ENCODE peak calls at places on chromosomes 16 and 17, in seven cellular contexts. One of them, this sample, is unnamed.

GRCh38 chr17:32546031-32546444 is 59.2 kb downstream of the CDK5R1 start:
- DNase-seq in hepatocyte: no peak
- DNase-seq in fibroblast of lung: peak; percentile 7
- DNase-seq in IMR-90: no peak
- DNase-seq in astrocyte of the spinal cord: no peak
- DNase-seq in choroid plexus epithelial cell: no peak
- DNase-seq in body of pancreas: no peak
- DNase-seq in this sample: no peak

GRCh38 chr16:9102379-9102778 is 10.9 kb downstream of the HAPSTR1 start:
- DNase-seq in hepatocyte: no peak
- DNase-seq in fibroblast of lung: peak; percentile 94
- DNase-seq in IMR-90: peak; percentile 97
- DNase-seq in astrocyte of the spinal cord: peak; percentile 71
- DNase-seq in choroid plexus epithelial cell: peak; percentile 90
- DNase-seq in body of pancreas: no peak
- DNase-seq in this sample: peak; percentile 80

GRCh38 chr16:81837312-81837748 is 58.2 kb downstream of the PLCG2 start:
- DNase-seq in hepatocyte: no peak
- DNase-seq in fibroblast of lung: no peak
- DNase-seq in IMR-90: no peak
- DNase-seq in astrocyte of the spinal cord: no peak
- DNase-seq in choroid plexus epithelial cell: no peak
- DNase-seq in body of pancreas: no peak
- DNase-seq in this sample: no peak

GRCh38 chr17:63279498-63280230 is 166.4 kb downstream of the CYB561 start:
- DNase-seq in hepatocyte: no peak
- DNase-seq in fibroblast of lung: peak; percentile 81
- DNase-seq in IMR-90: peak; percentile 87
- DNase-seq in astrocyte of the spinal cord: peak; percentile 68
- DNase-seq in choroid plexus epithelial cell: peak; percentile 39
- DNase-seq in body of pancreas: no peak
- DNase-seq in this sample: peak; percentile 54

GRCh38 chr17:601462-602303 is 113.0 kb downstream of the VPS53 start:
- DNase-seq in hepatocyte: peak; percentile 64
- DNase-seq in fibroblast of lung: peak; percentile 80
- DNase-seq in IMR-90: peak; percentile 87
- DNase-seq in astrocyte of the spinal cord: no peak
- DNase-seq in choroid plexus epithelial cell: peak; percentile 73
- DNase-seq in body of pancreas: no peak
- DNase-seq in this sample: peak; percentile 79

GRCh38 chr17:64066709-64067108 is 46.3 kb upstream of the ICAM2 start:
- DNase-seq in hepatocyte: no peak
- DNase-seq in fibroblast of lung: no peak
- DNase-seq in IMR-90: no peak
- DNase-seq in astrocyte of the spinal cord: no peak
- DNase-seq in choroid plexus epithelial cell: no peak
- DNase-seq in body of pancreas: no peak
- DNase-seq in this sample: no peak

GRCh38 chr17:19724501-19725420 is 8.4 kb upstream of the SLC47A2 start:
- DNase-seq in hepatocyte: no peak
- DNase-seq in fibroblast of lung: peak; percentile 9
- DNase-seq in IMR-90: no peak
- DNase-seq in astrocyte of the spinal cord: no peak
- DNase-seq in choroid plexus epithelial cell: no peak
- DNase-seq in body of pancreas: peak; percentile 48
- DNase-seq in this sample: no peak

GRCh38 chr16:49630783-49631182 is 225.1 kb downstream of the ZNF423 start:
- DNase-seq in hepatocyte: no peak
- DNase-seq in fibroblast of lung: no peak
- DNase-seq in IMR-90: no peak
- DNase-seq in astrocyte of the spinal cord: no peak
- DNase-seq in choroid plexus epithelial cell: no peak
- DNase-seq in body of pancreas: no peak
- DNase-seq in this sample: no peak

GRCh38 chr17:31299624-31300023 is 2.6 kb upstream of the OMG start:
- DNase-seq in hepatocyte: no peak
- DNase-seq in fibroblast of lung: no peak
- DNase-seq in IMR-90: no peak
- DNase-seq in astrocyte of the spinal cord: no peak
- DNase-seq in choroid plexus epithelial cell: no peak
- DNase-seq in body of pancreas: no peak
- DNase-seq in this sample: no peak

GRCh38 chr17:65533056-65533745 is 28.2 kb downstream of the AXIN2 start:
- DNase-seq in hepatocyte: no peak
- DNase-seq in fibroblast of lung: no peak
- DNase-seq in IMR-90: no peak
- DNase-seq in astrocyte of the spinal cord: no peak
- DNase-seq in choroid plexus epithelial cell: no peak
- DNase-seq in body of pancreas: no peak
- DNase-seq in this sample: no peak

GRCh38 chr16:1932050-1933028 is 10.7 kb downstream of the MSRB1 start:
- DNase-seq in hepatocyte: peak; percentile 61
- DNase-seq in fibroblast of lung: peak; percentile 23
- DNase-seq in IMR-90: no peak
- DNase-seq in astrocyte of the spinal cord: no peak
- DNase-seq in choroid plexus epithelial cell: peak; percentile 30
- DNase-seq in body of pancreas: peak; percentile 75
- DNase-seq in this sample: peak; percentile 14

DNA sequence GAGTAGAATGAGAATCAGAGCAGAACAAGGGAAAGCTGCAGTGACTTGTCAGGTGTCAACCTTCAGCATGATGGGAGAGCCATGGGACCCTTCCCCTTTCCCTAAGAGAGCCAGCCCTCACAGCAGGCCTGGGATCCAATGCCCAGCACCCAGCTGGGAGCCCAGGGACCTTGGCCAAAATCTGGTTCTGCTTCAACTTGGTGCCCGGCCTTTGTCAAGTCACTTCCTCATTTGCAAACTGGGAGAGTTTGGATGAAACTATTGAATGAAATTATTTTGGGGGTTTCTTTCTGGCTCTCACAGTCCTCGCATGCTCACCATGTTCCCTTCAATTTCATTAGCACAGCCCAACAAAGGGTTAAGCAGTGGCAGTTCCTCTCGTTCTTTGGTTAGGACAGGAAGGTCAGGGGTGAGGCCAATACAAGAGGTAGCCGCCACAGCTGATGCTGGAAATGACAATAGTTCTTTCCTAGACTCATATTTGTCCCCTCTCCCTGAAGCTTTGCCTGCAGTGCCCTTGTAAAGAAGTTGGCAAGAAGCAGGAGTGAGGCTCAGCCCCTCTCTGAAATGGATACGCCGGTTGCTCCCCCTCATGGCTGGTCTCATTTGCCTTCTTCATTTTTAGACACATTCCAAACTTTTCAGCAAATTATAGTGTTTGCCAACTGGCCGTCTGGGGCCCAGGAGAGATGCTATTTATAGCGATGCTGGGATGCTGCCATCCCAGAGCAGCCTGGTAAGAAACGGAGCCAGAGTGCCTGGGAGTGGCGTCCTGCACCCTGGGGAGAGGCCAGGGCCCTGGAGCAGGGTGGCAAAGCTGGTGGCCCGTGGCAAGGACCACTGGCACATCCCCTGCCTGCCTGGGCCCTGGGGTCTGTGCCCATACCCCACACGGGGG is 34.5 kb upstream of the MEOX1 start:
- DNase-seq in hepatocyte: no peak
- DNase-seq in fibroblast of lung: peak; percentile 49
- DNase-seq in IMR-90: peak; percentile 20
- DNase-seq in astrocyte of the spinal cord: no peak
- DNase-seq in choroid plexus epithelial cell: no peak
- DNase-seq in body of pancreas: no peak
- DNase-seq in this sample: peak; percentile 55
- TF ChIP-seq CTCF in hepatocyte: peak; percentile 8
- TF ChIP-seq CTCF in fibroblast of lung: no peak
- TF ChIP-seq CTCF in IMR-90: no peak
- TF ChIP-seq CTCF in astrocyte of the spinal cord: no peak
- TF ChIP-seq CTCF in choroid plexus epithelial cell: peak; percentile 4
- TF ChIP-seq CTCF in body of pancreas: no peak
- TF ChIP-seq CTCF in this sample: no peak

GRCh38 chr17:79006794-79007503 is 2.6 kb downstream of the CANT1 start:
- DNase-seq in hepatocyte: no peak
- DNase-seq in fibroblast of lung: no peak
- DNase-seq in IMR-90: no peak
- DNase-seq in astrocyte of the spinal cord: no peak
- DNase-seq in choroid plexus epithelial cell: no peak
- DNase-seq in body of pancreas: no peak
- DNase-seq in this sample: no peak

GRCh38 chr17:79006001-79006400 is 3.6 kb downstream of the CANT1 start:
- DNase-seq in hepatocyte: no peak
- DNase-seq in fibroblast of lung: no peak
- DNase-seq in IMR-90: no peak
- DNase-seq in astrocyte of the spinal cord: no peak
- DNase-seq in choroid plexus epithelial cell: no peak
- DNase-seq in body of pancreas: no peak
- DNase-seq in this sample: no peak

GRCh38 chr17:79008666-79009387 is 737 bp downstream of the CANT1 start:
- DNase-seq in hepatocyte: peak; percentile 4
- DNase-seq in fibroblast of lung: no peak
- DNase-seq in IMR-90: no peak
- DNase-seq in astrocyte of the spinal cord: no peak
- DNase-seq in choroid plexus epithelial cell: no peak
- DNase-seq in body of pancreas: no peak
- DNase-seq in this sample: no peak

GRCh38 chr17:79009397-79010303 is at the start of gene CANT1:
- DNase-seq in hepatocyte: peak; percentile 93
- DNase-seq in fibroblast of lung: peak; percentile 76
- DNase-seq in IMR-90: peak; percentile 77
- DNase-seq in astrocyte of the spinal cord: peak; percentile 85
- DNase-seq in choroid plexus epithelial cell: peak; percentile 87
- DNase-seq in body of pancreas: peak; percentile 84
- DNase-seq in this sample: peak; percentile 87

DNA sequence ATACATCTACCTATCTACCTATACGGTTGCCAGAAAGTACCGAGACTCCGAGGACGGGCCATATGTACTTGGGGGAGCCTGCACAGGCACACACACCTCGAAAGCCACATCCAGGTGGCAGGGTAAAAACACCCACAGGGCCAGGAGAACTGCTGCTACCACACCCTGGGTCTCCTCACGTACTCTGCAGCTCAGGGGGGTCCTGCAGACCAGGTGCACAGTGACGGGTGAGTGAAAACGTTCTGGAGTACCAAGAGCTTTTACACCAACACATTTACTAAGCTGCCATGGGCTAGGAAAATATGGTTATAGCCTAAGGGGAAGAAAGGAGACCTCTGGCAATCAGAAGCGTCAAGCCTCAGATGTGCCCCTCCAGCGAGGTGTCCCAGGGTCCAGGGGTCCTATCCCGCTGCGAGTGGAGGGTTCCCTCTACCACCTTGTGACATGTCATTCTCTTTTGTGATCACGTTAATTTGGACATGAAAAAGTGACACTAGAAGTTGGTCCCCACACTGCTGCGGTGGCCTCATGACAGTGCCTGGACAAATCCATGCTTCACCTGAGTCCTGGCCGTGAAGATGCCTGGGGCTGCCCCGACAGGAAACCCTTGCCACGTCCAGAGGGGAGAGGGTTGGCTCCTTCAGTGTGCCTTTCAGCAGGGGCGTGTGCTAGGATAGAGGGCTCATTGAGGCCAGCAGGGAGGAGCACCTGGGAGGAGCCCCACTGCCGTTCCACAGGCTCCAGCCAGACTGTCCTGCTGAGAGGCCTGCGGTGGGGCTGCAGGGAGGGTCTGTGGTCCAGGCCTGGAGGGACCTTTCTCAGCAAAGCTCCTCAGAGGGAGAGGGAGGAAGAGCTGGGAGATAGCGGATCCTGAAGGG is 1.8 kb downstream of the CANT1 start:
- DNase-seq in hepatocyte: peak; percentile 3
- DNase-seq in fibroblast of lung: no peak
- DNase-seq in IMR-90: no peak
- DNase-seq in astrocyte of the spinal cord: no peak
- DNase-seq in choroid plexus epithelial cell: no peak
- DNase-seq in body of pancreas: no peak
- DNase-seq in this sample: no peak
- H3K4me3 ChIP-seq in hepatocyte: no peak overlapping the region
- H3K4me3 ChIP-seq in fibroblast of lung: no peak overlapping the region
- H3K4me3 ChIP-seq in IMR-90: no peak overlapping the region
- H3K4me3 ChIP-seq in astrocyte of the spinal cord: no peak overlapping the region
- H3K4me3 ChIP-seq in choroid plexus epithelial cell: peak overlapping the region; percentile 6
- H3K4me3 ChIP-seq in body of pancreas: no peak overlapping the region
- H3K4me3 ChIP-seq in this sample: peak overlapping the region; percentile 97

DNA sequence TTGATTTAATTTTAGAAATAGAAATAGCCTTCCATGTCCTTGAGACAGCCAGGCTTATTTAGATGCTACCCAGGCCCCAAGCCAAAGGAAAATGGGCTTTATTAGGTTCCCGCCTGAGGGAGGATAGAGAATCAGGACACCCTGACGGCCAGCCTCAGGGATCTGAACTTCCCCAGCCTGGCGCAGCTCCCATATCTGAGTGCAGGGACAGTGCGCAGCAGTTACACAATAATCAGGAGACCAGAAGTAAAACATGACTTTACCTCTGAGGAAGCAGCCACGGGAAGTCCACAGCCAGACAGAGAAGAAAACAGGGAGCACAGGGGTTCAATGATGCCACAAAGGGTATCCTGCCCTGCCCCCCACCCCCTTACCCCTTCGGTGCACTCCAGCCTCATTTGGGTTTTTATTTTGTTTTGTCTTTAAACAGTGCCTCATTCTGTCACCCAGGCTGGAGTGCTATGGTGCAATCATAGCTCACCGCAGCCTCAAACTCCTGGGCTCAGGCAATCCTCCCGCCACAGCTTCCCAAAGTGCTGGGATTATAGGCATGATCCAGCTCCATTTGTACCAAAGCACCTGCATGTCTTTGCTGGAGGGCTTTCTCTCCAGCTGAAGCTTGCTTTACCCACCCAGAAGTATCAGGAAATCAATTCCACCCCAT is 21.8 kb downstream of the ORC6 start:
- DNase-seq in hepatocyte: no peak
- DNase-seq in fibroblast of lung: no peak
- DNase-seq in IMR-90: no peak
- DNase-seq in astrocyte of the spinal cord: no peak
- DNase-seq in choroid plexus epithelial cell: no peak
- DNase-seq in body of pancreas: no peak
- DNase-seq in this sample: no peak
- TF ChIP-seq CTCF in hepatocyte: no peak
- TF ChIP-seq CTCF in fibroblast of lung: no peak
- TF ChIP-seq CTCF in IMR-90: no peak
- TF ChIP-seq CTCF in astrocyte of the spinal cord: no peak
- TF ChIP-seq CTCF in choroid plexus epithelial cell: no peak
- TF ChIP-seq CTCF in body of pancreas: no peak
- TF ChIP-seq CTCF in this sample: no peak

DNA sequence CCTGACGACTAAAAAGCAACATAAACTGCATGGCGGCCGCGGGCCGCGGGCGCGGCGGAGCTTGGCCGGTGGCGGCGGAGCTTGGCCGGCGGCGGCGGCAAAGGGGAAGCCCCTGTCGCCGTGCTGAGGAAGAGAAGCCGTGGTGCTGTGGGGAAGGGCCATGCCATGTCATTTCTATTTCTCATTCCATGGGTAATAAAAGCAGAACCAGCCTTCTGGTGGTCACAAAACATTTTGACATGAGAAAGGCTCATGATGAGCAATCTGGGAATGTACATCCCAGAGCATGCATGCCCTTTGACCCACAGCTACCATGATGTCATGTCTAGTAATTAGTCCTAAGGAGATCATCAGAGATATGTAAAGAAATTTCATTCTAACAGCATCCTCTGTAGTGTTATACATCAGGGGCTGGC is 23.9 kb upstream of the HEATR6 start:
- DNase-seq in hepatocyte: no peak
- DNase-seq in fibroblast of lung: peak; percentile 61
- DNase-seq in IMR-90: peak; percentile 79
- DNase-seq in astrocyte of the spinal cord: peak; percentile 32
- DNase-seq in choroid plexus epithelial cell: peak; percentile 66
- DNase-seq in body of pancreas: no peak
- DNase-seq in this sample: peak; percentile 51
- H3K4me3 ChIP-seq in hepatocyte: no peak overlapping the region
- H3K4me3 ChIP-seq in fibroblast of lung: no peak overlapping the region
- H3K4me3 ChIP-seq in IMR-90: peak overlapping the region; percentile 11
- H3K4me3 ChIP-seq in astrocyte of the spinal cord: no peak overlapping the region
- H3K4me3 ChIP-seq in choroid plexus epithelial cell: peak overlapping the region; percentile 44
- H3K4me3 ChIP-seq in body of pancreas: no peak overlapping the region
- H3K4me3 ChIP-seq in this sample: no peak overlapping the region

This sample was measured in fibroblast of pulmonary artery.